ENCODE peak calls at places on chromosomes 2 and 18, in six cellular contexts. One of them, this sample, is unnamed.

GRCh38 chr2:239819974-239820555 is 205.1 kb downstream of the NDUFA10 start:
- DNase-seq in activated T-helper 1 cell treated with anti-CD3 and anti-CD28 coated beads, Interleukin-2, amount 50 U/mL, for 16 hours: no peak
- DNase-seq in Ammon's horn: peak; percentile 64
- DNase-seq in NCI-H774: no peak
- DNase-seq in naive B cell: no peak
- DNase-seq in stimulated activated CD4-positive, alpha-beta T cell treated with anti-CD3 and anti-CD28 coated beads, Interleukin-4, amount 100 ng/mL, for 4 hours: no peak
- DNase-seq in this sample: no peak

GRCh38 chr18:54805571-54806334 is 22.5 kb upstream of the RAB27B start:
- DNase-seq in Ammon's horn: no peak
- DNase-seq in stimulated activated CD4-positive, alpha-beta T cell treated with anti-CD3 and anti-CD28 coated beads, Interleukin-4, amount 100 ng/mL, for 4 hours: no peak
- DNase-seq in NCI-H774: no peak
- DNase-seq in activated T-helper 1 cell treated with anti-CD3 and anti-CD28 coated beads, Interleukin-2, amount 50 U/mL, for 16 hours: no peak
- DNase-seq in naive B cell: no peak
- DNase-seq in this sample: no peak

GRCh38 chr2:99949963-99950362 is 192.4 kb downstream of the AFF3 start:
- DNase-seq in naive B cell: no peak
- DNase-seq in NCI-H774: no peak
- DNase-seq in stimulated activated CD4-positive, alpha-beta T cell treated with anti-CD3 and anti-CD28 coated beads, Interleukin-4, amount 100 ng/mL, for 4 hours: no peak
- DNase-seq in activated T-helper 1 cell treated with anti-CD3 and anti-CD28 coated beads, Interleukin-2, amount 50 U/mL, for 16 hours: no peak
- DNase-seq in Ammon's horn: no peak
- DNase-seq in this sample: no peak

GRCh38 chr2:171550613-171551012 is 28.3 kb downstream of the CYBRD1 start:
- DNase-seq in naive B cell: no peak
- DNase-seq in NCI-H774: no peak
- DNase-seq in Ammon's horn: no peak
- DNase-seq in stimulated activated CD4-positive, alpha-beta T cell treated with anti-CD3 and anti-CD28 coated beads, Interleukin-4, amount 100 ng/mL, for 4 hours: no peak
- DNase-seq in activated T-helper 1 cell treated with anti-CD3 and anti-CD28 coated beads, Interleukin-2, amount 50 U/mL, for 16 hours: no peak
- DNase-seq in this sample: no peak

GRCh38 chr2:149782566-149782965 is 195.0 kb upstream of the MMADHC start:
- DNase-seq in naive B cell: no peak
- DNase-seq in Ammon's horn: no peak
- DNase-seq in NCI-H774: no peak
- DNase-seq in activated T-helper 1 cell treated with anti-CD3 and anti-CD28 coated beads, Interleukin-2, amount 50 U/mL, for 16 hours: no peak
- DNase-seq in stimulated activated CD4-positive, alpha-beta T cell treated with anti-CD3 and anti-CD28 coated beads, Interleukin-4, amount 100 ng/mL, for 4 hours: no peak
- DNase-seq in this sample: no peak

GRCh38 chr18:44672506-44672905 is 8.2 kb upstream of the SETBP1 start:
- DNase-seq in activated T-helper 1 cell treated with anti-CD3 and anti-CD28 coated beads, Interleukin-2, amount 50 U/mL, for 16 hours: no peak
- DNase-seq in naive B cell: no peak
- DNase-seq in NCI-H774: no peak
- DNase-seq in Ammon's horn: no peak
- DNase-seq in stimulated activated CD4-positive, alpha-beta T cell treated with anti-CD3 and anti-CD28 coated beads, Interleukin-4, amount 100 ng/mL, for 4 hours: no peak
- DNase-seq in this sample: no peak

GRCh38 chr2:457792-458430 is 170.0 kb upstream of the ALKAL2 start:
- DNase-seq in stimulated activated CD4-positive, alpha-beta T cell treated with anti-CD3 and anti-CD28 coated beads, Interleukin-4, amount 100 ng/mL, for 4 hours: no peak
- DNase-seq in activated T-helper 1 cell treated with anti-CD3 and anti-CD28 coated beads, Interleukin-2, amount 50 U/mL, for 16 hours: no peak
- DNase-seq in Ammon's horn: no peak
- DNase-seq in NCI-H774: no peak
- DNase-seq in naive B cell: no peak
- DNase-seq in this sample: no peak

GRCh38 chr2:173596226-173596625 is 241.6 kb downstream of the CDCA7 start:
- DNase-seq in activated T-helper 1 cell treated with anti-CD3 and anti-CD28 coated beads, Interleukin-2, amount 50 U/mL, for 16 hours: no peak
- DNase-seq in naive B cell: no peak
- DNase-seq in stimulated activated CD4-positive, alpha-beta T cell treated with anti-CD3 and anti-CD28 coated beads, Interleukin-4, amount 100 ng/mL, for 4 hours: no peak
- DNase-seq in NCI-H774: no peak
- DNase-seq in Ammon's horn: no peak
- DNase-seq in this sample: no peak

GRCh38 chr2:113672297-113672696 is 45.2 kb downstream of the RABL2A start:
- DNase-seq in stimulated activated CD4-positive, alpha-beta T cell treated with anti-CD3 and anti-CD28 coated beads, Interleukin-4, amount 100 ng/mL, for 4 hours: no peak
- DNase-seq in naive B cell: no peak
- DNase-seq in NCI-H774: no peak
- DNase-seq in Ammon's horn: no peak
- DNase-seq in activated T-helper 1 cell treated with anti-CD3 and anti-CD28 coated beads, Interleukin-2, amount 50 U/mL, for 16 hours: no peak
- DNase-seq in this sample: no peak

GRCh38 chr2:175025946-175026345 is 20.8 kb upstream of the CHN1 start:
- DNase-seq in activated T-helper 1 cell treated with anti-CD3 and anti-CD28 coated beads, Interleukin-2, amount 50 U/mL, for 16 hours: no peak
- DNase-seq in NCI-H774: no peak
- DNase-seq in Ammon's horn: no peak
- DNase-seq in stimulated activated CD4-positive, alpha-beta T cell treated with anti-CD3 and anti-CD28 coated beads, Interleukin-4, amount 100 ng/mL, for 4 hours: no peak
- DNase-seq in naive B cell: no peak
- DNase-seq in this sample: no peak